ENCODE peak calls at places on chromosome 21, in nine cellular contexts. W, D, F, N, E, Q, X, A and G are unnamed samples.
A peak's percentile ranks its signal among the peaks of the same experiment; 100 is the strongest.

GRCh38 chr21:18398843-18399242 is 4.7 kb downstream of the TMPRSS15 start:
- DNase-seq in D (no peak), F (no peak), N (no peak), E (no peak), A (no peak), W (no peak), X (no peak), Q (no peak), G (no peak)

GRCh38 chr21:19993186-19993711 is 1005.0 kb upstream of the NCAM2 start:
- DNase-seq in F (no peak), A (no peak), Q (no peak), E (no peak), D (no peak), X (no peak), N (no peak), W (no peak), G (no peak)

GRCh38 chr21:35113064-35113463 is 64.0 kb upstream of the RUNX1 start:
- DNase-seq in X (no peak), N (no peak), E (no peak), W (no peak), D (no peak), F (no peak), A (no peak), Q (no peak), G (no peak)

GRCh38 chr21:17572431-17572830 is 40.3 kb downstream of the BTG3 start:
- DNase-seq in A (no peak), D (no peak), E (no peak), W (no peak), N (no peak), X (no peak), Q (no peak), F (no peak), G (no peak)

GRCh38 chr21:45440736-45441350 is 35.9 kb downstream of the COL18A1 start:
- DNase-seq in E (peak; percentile 15), N (no peak), Q (no peak), X (no peak), A (no peak), D (no peak), F (no peak), W (peak; percentile 22), G (no peak)

GRCh38 chr21:15250384-15250783 is 185.6 kb upstream of the NRIP1 start:
- DNase-seq in Q (no peak), X (no peak), E (no peak), F (no peak), A (no peak), N (no peak), W (no peak), D (no peak), G (no peak)

GRCh38 chr21:26846036-26846931 is 1.1 kb upstream of the ADAMTS1 start:
- DNase-seq in X (peak; percentile 71), W (peak; percentile 95), D (peak; percentile 94), Q (peak; percentile 90), A (peak; percentile 91), F (no peak), N (peak; percentile 91), E (peak; percentile 88), G (peak; percentile 40)

GRCh38 chr21:26332873-26333272 is 162.3 kb upstream of the APP start:
- DNase-seq in W (no peak), X (no peak), Q (peak; percentile 39), F (no peak), N (no peak), D (no peak), A (no peak), E (no peak), G (no peak)

GRCh38 chr21:14270631-14271030 is 54.7 kb downstream of the RBM11 start:
- DNase-seq in F (no peak), Q (no peak), W (no peak), X (no peak), N (no peak), D (no peak), E (no peak), A (no peak), G (no peak)

GRCh38 chr21:34306246-34306645 is 57.6 kb upstream of the KCNE2 start:
- DNase-seq in F (no peak), Q (no peak), X (no peak), D (no peak), E (no peak), W (no peak), N (no peak), A (no peak), G (no peak)

GRCh38 chr21:21232320-21232719 is 234.1 kb downstream of the NCAM2 start:
- DNase-seq in X (no peak), D (no peak), N (no peak), F (no peak), W (no peak), A (no peak), E (no peak), Q (no peak), G (no peak)

GRCh38 chr21:33587792-33588484 is 546 bp downstream of the DONSON start:
- DNase-seq in A (peak; percentile 41), Q (peak; percentile 76), E (peak; percentile 30), N (no peak), D (peak; percentile 74), X (no peak), W (peak; percentile 50), F (no peak), G (peak; percentile 9)

GRCh38 chr21:46329796-46330195 is 5.8 kb downstream of the PCNT start:
- DNase-seq in A (no peak), D (no peak), X (no peak), N (no peak), E (no peak), F (no peak), W (no peak), Q (no peak), G (no peak)

GRCh38 chr21:14632359-14632758 is 86.2 kb upstream of the SAMSN1 start:
- DNase-seq in X (no peak), E (no peak), F (no peak), D (no peak), W (no peak), A (no peak), Q (no peak), N (no peak), G (no peak)

GRCh38 chr21:45026833-45027232 is 47.5 kb upstream of the ADARB1 start:
- DNase-seq in D (no peak), E (no peak), F (no peak), Q (peak; percentile 73), W (no peak), A (no peak), X (no peak), N (no peak), G (no peak)

GRCh38 chr21:32387151-32387550 is 5.7 kb downstream of the URB1 start:
- DNase-seq in E (no peak), N (no peak), W (no peak), A (no peak), F (no peak), Q (no peak), X (no peak), D (no peak), G (no peak)

GRCh38 chr21:32388306-32388705 is 4.5 kb downstream of the URB1 start:
- DNase-seq in N (no peak), W (no peak), Q (peak; percentile 55), D (no peak), F (no peak), A (no peak), X (no peak), E (no peak), G (no peak)

GRCh38 chr21:32389337-32390015 is 3.3 kb downstream of the URB1 start:
- DNase-seq in X (no peak), E (no peak), A (no peak), W (no peak), Q (no peak), F (no peak), N (no peak), D (no peak), G (no peak)

GRCh38 chr21:32383812-32384211 is 9.0 kb downstream of the URB1 start:
- DNase-seq in Q (no peak), F (no peak), D (no peak), N (no peak), X (no peak), W (no peak), E (no peak), A (no peak), G (no peak)

DNA sequence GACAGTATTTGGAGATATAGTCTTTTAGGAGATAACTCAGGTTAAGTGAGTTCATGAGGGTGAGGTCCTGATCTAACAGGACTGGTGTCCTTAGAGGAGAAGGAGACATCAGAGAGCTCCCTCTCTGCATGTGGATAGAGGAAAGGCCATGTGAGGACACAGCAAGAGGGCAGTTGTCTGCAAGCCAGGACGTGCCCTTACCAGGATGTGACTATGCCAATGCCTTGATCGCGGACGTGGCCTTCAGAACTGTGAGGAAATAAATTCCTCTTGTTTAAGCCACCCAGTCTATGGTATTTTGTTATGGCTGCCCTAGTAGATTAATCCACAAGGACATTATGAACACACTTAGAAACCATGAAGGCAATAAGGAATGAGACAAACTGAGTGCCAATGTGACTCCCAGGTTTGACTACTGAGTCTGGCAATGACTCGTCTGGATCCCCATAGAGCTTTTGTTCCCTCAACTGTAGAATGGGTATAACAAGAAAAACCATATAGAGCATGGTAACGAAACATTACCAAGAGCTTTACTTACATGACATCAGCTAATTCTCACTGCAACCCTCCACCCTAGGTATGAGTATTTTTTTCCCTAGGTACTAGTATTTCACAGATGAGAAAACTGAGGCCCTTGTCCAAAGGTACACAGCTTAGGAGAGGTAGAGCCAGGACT is 6.5 kb downstream of the URB1 start:
- DNase-seq in W (peak; percentile 52), N (peak; percentile 60), X (no peak), Q (no peak), D (no peak), A (no peak), F (no peak), E (peak; percentile 42), G (peak; percentile 56)
- H3K27ac ChIP-seq in W (peak overlapping the region; percentile 38), N (peak overlapping the region; percentile 80), X (peak overlapping the region; percentile 22), Q (no peak overlapping the region), D (no peak overlapping the region), A (no peak overlapping the region), F (no peak overlapping the region), E (peak overlapping the region; percentile 55), G (peak overlapping the region; percentile 49)

DNA sequence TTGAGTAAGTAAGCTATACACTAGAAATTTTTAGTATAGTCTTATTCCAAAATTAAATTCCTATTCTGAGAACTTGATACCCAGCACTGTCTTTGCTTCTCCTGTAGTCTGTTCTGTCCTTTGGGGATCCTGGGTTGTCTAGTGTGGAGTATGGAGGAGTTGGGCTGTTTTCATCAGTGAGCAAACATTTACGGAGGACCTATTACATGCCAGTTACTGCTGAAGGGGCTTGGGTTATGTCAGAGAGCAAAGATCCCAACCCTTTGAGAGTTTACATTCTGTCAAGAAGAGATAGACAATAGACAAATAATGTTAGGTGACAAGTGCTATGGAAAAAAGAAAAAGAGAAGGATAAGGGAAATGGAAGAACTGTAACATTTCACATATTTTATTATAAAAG is 9.0 kb downstream of the TRAPPC10 start:
- DNase-seq in F (no peak), D (no peak), N (no peak), W (no peak), X (no peak), E (no peak), A (no peak), Q (no peak), G (no peak)
- H3K4me1 ChIP-seq in F (peaks cover 83% of the 10 kb centered on the region), D (no peaks in the 10 kb centered on the region), N (peaks cover 88% of the 10 kb centered on the region), W (peaks cover 4% of the 10 kb centered on the region), X (peaks cover 15% of the 10 kb centered on the region), E (peaks cover 74% of the 10 kb centered on the region), A (peaks cover 3% of the 10 kb centered on the region), Q (peaks cover 10% of the 10 kb centered on the region), G (no peaks in the 10 kb centered on the region)

GRCh38 chr21:38282921-38283320 is 26.1 kb downstream of the KCNJ15 start:
- DNase-seq in Q (no peak), X (no peak), D (no peak), W (no peak), E (no peak), F (no peak), A (no peak), N (no peak), G (no peak)
- H3K27ac ChIP-seq in Q (no peak overlapping the region), X (no peak overlapping the region), D (no peak overlapping the region), W (no peak overlapping the region), E (no peak overlapping the region), F (no peak overlapping the region), A (no peak overlapping the region), N (no peak overlapping the region), G (no peak overlapping the region)

GRCh38 chr21:29305068-29305467 is 6.3 kb downstream of the BACH1 start:
- DNase-seq in D (no peak), Q (no peak), E (no peak), F (no peak), N (no peak), W (no peak), A (no peak), X (no peak), G (no peak)
- H3K4me1 ChIP-seq in D (no peaks in the 10 kb centered on the region), Q (peaks cover 29% of the 10 kb centered on the region), E (peaks cover 75% of the 10 kb centered on the region), F (peaks cover 43% of the 10 kb centered on the region), N (peaks cover 80% of the 10 kb centered on the region), W (peaks cover 14% of the 10 kb centered on the region), A (peaks cover 8% of the 10 kb centered on the region), X (peaks cover 5% of the 10 kb centered on the region), G (peaks cover 4% of the 10 kb centered on the region)